ENCODE peak calls at places on chromosomes 12 and 14, in five cellular contexts. N is lung, E is NCI-H2081, S is endothelial cell, U is neural crest cell. C is an unnamed sample.

GRCh38 chr12:122827258-122827657 is 8.0 kb upstream of the HIP1R start:
- DNase-seq in U (no peak), N (no peak), S (no peak), E (no peak), C (no peak)

GRCh38 chr12:28563926-28564325 is 373.7 kb downstream of the CCDC91 start:
- DNase-seq in U (no peak), N (no peak), S (no peak), E (no peak), C (no peak)

GRCh38 chr14:56004807-56005579 is 113.2 kb upstream of the PELI2 start:
- DNase-seq in N (no peak), E (no peak), U (no peak), S (no peak), C (no peak)

GRCh38 chr14:66965831-66966230 is 223.4 kb upstream of the GARIN2 start:
- DNase-seq in S (no peak), E (no peak), N (no peak), U (no peak), C (no peak)

GRCh38 chr14:64737391-64738305 is 33.4 kb downstream of the PLEKHG3 start:
- DNase-seq in S (no peak), U (no peak), E (no peak), N (no peak), C (no peak)

GRCh38 chr12:10354502-10354901 is 35.3 kb downstream of the KLRK1 start:
- DNase-seq in N (no peak), S (no peak), U (no peak), E (no peak), C (no peak)

GRCh38 chr14:85415015-85415712 is 114.8 kb upstream of the FLRT2 start:
- DNase-seq in N (peak), E (no peak), S (no peak), U (no peak), C (peak)

GRCh38 chr14:98952595-98953325 is 319.2 kb downstream of the BCL11B start:
- DNase-seq in U (no peak), N (no peak), E (no peak), S (no peak), C (no peak)

GRCh38 chr12:857611-858010 is 91.9 kb downstream of the RAD52 start:
- DNase-seq in N (no peak), U (no peak), S (no peak), E (no peak), C (no peak)

GRCh38 chr12:92928431-92928961 is 599 bp downstream of the EEA1 start:
- DNase-seq in E (peak), N (peak), S (no peak), U (peak), C (no peak)

GRCh38 chr12:57744194-57744776 is 554 bp upstream of the TSPAN31 start:
- DNase-seq in N (peak), S (peak), E (peak), U (peak), C (peak)

GRCh38 chr12:34393821-34394150 is 371.5 kb downstream of the ALG10 start:
- DNase-seq in U (no peak), N (no peak), S (no peak), E (no peak), C (no peak)

GRCh38 chr14:20782280-20782890 is 1.3 kb downstream of the RNASE6 start:
- DNase-seq in E (no peak), S (peak), N (no peak), U (no peak), C (peak)

GRCh38 chr12:46524778-46525177 is 152.2 kb upstream of the SLC38A2 start:
- DNase-seq in S (no peak), N (peak), E (no peak), U (no peak), C (no peak)

GRCh38 chr12:80902711-80903110 is 35.0 kb downstream of the LIN7A start:
- DNase-seq in S (no peak), U (no peak), E (no peak), N (no peak), C (no peak)

GRCh38 chr12:132413931-132414588 is 75.9 kb upstream of the FBRSL1 start:
- DNase-seq in E (no peak), U (peak), S (peak), N (no peak), C (peak)

GRCh38 chr12:15728118-15728598 is 61.0 kb downstream of the EPS8 start:
- DNase-seq in N (no peak), U (no peak), S (no peak), E (no peak), C (no peak)

GRCh38 chr14:101017209-101017608 is 113.7 kb upstream of the RTL1 start:
- DNase-seq in N (peak), U (no peak), E (no peak), S (peak), C (no peak)

GRCh38 chr14:71165121-71165574 is 257.9 kb downstream of the PCNX1 start:
- DNase-seq in S (no peak), E (no peak), N (no peak), U (no peak), C (peak)

GRCh38 chr14:106277503-106277902 is 751.1 kb downstream of the TMEM121 start:
- DNase-seq in E (no peak), S (no peak), N (no peak), U (no peak), C (no peak)

GRCh38 chr14:23895480-23895879 is 58.1 kb upstream of the DHRS4 start:
- DNase-seq in N (no peak), E (no peak), S (no peak), U (no peak), C (no peak)

GRCh38 chr12:27965411-27965810 is 7.1 kb downstream of the PTHLH start:
- DNase-seq in U (no peak), S (no peak), E (no peak), N (no peak), C (no peak)

GRCh38 chr12:109027767-109028166 is 6.9 kb upstream of the SVOP start:
- DNase-seq in U (no peak), S (no peak), E (no peak), N (no peak), C (no peak)

GRCh38 chr14:33567736-33568124 is 383.1 kb downstream of the EGLN3 start:
- DNase-seq in U (no peak), S (no peak), E (no peak), N (no peak), C (no peak)

GRCh38 chr14:67575684-67576083 is 24.4 kb downstream of the PIGH start:
- DNase-seq in N (no peak), E (no peak), S (no peak), U (no peak), C (no peak)

GRCh38 chr14:72651715-72652114 is 242.2 kb downstream of the DPF3 start:
- DNase-seq in E (no peak), S (no peak), U (no peak), N (no peak), C (no peak)

GRCh38 chr12:1796515-1797010 is 23.8 kb upstream of the LRTM2 start:
- DNase-seq in E (no peak), U (no peak), S (no peak), N (no peak), C (no peak)

GRCh38 chr14:52902971-52903385 is 47.9 kb downstream of the FERMT2 start:
- DNase-seq in E (no peak), S (no peak), U (no peak), N (no peak), C (no peak)

GRCh38 chr12:12749433-12749832 is 32.3 kb downstream of the CDKN1B start:
- DNase-seq in N (no peak), E (no peak), S (no peak), U (no peak), C (no peak)

GRCh38 chr14:93078830-93079229 is 36.9 kb downstream of the ITPK1 start:
- DNase-seq in N (no peak), S (no peak), E (no peak), U (no peak), C (no peak)

GRCh38 chr12:92739099-92739498 is 36.3 kb downstream of the PLEKHG7 start:
- DNase-seq in S (no peak), N (no peak), U (no peak), E (no peak), C (no peak)

C was measured in HuH-7.